ENCODE peak calls at places on chromosomes 2 and 18, in ten cellular contexts. L is RWPE2; B is IMR-90; Y is A549; M is SK-N-SH; D is K562; Q is right cardiac atrium; V is HCT116; P is PC-9; W is CD8-positive, alpha-beta memory T cell. O is an unnamed sample.

GRCh38 chr2:219418155-219418569 is at the start of gene DES:
- DNase-seq in D (no peak), V (no peak), M (no peak), Q (peak; percentile 87), P (no peak), B (no peak), L (no peak), Y (no peak), W (no peak), O (no peak)

GRCh38 chr2:45728458-45728942 is 77.0 kb downstream of the PRKCE start:
- DNase-seq in M (no peak), W (no peak), D (no peak), B (no peak), L (no peak), Q (no peak), Y (no peak), V (no peak), P (no peak), O (no peak)

GRCh38 chr2:216315817-216316603 is 56.3 kb downstream of the MARCHF4 start:
- DNase-seq in V (peak; percentile 71), Q (no peak), M (peak; percentile 28), Y (peak; percentile 83), P (peak; percentile 89), D (peak; percentile 23), B (peak; percentile 86), L (no peak), W (no peak), O (peak; percentile 73)

GRCh38 chr2:170141865-170142264 is 36.1 kb upstream of the MYO3B start:
- DNase-seq in M (no peak), Q (no peak), P (no peak), D (no peak), Y (no peak), W (no peak), V (no peak), B (no peak), L (no peak), O (no peak)

GRCh38 chr18:67669993-67670671 is 153.6 kb upstream of the DSEL start:
- DNase-seq in D (no peak), L (no peak), B (peak; percentile 98), P (no peak), Q (no peak), Y (no peak), M (no peak), W (no peak), V (no peak), O (no peak)

GRCh38 chr2:167962436-167963226 is 284.8 kb downstream of the STK39 start:
- DNase-seq in B (no peak), Q (no peak), M (no peak), V (no peak), P (no peak), W (no peak), L (no peak), D (peak; percentile 36), Y (no peak), O (no peak)

GRCh38 chr2:238380336-238380735 is 46.4 kb upstream of the ASB1 start:
- DNase-seq in Q (no peak), P (no peak), B (no peak), L (no peak), Y (no peak), W (no peak), M (no peak), V (no peak), D (no peak), O (no peak)

GRCh38 chr2:86627550-86627949 is 3.9 kb upstream of the RNF103 start:
- DNase-seq in D (no peak), L (no peak), B (no peak), M (no peak), W (no peak), Q (no peak), V (no peak), P (no peak), Y (no peak), O (no peak)

GRCh38 chr2:11128258-11128951 is 26.9 kb upstream of the SLC66A3 start:
- DNase-seq in V (no peak), W (no peak), Q (no peak), L (no peak), P (peak; percentile 41), B (peak; percentile 76), Y (no peak), D (no peak), M (no peak), O (peak; percentile 38)

GRCh38 chr18:23336072-23336471 is 117.0 kb upstream of the RIOK3 start:
- DNase-seq in P (no peak), D (no peak), B (no peak), Q (no peak), M (no peak), L (no peak), V (no peak), Y (no peak), W (no peak), O (no peak)

DNA sequence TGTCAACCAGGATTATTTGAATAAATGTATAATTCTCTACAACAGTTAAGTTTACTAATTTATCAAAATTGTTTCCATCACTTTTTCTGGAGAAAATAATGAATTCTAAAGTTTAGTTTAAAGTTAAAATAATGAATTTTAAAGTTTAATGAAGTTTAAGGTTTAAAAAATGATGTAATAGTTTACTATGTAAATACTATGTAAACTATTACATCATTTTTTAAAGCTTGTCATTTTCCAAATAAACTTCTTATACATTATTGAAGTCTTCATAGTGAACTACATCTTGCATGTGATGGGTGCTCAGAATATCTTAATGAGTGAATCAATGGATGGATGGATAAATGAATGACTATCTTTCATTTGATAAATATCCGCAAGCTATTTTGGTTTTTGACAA is 38.8 kb downstream of the CD28 start:
- DNase-seq in P (no peak), W (no peak), Q (no peak), D (no peak), Y (no peak), L (no peak), M (no peak), V (no peak), B (no peak), O (no peak)
- H3K4me1 ChIP-seq in P (peaks cover 12% of the 10 kb centered on the region), W (peaks cover 64% of the 10 kb centered on the region), Q (no peaks in the 10 kb centered on the region), D (no peaks in the 10 kb centered on the region), Y (peaks cover 6% of the 10 kb centered on the region), L (peaks cover 9% of the 10 kb centered on the region), M (peaks cover 2% of the 10 kb centered on the region), V (no peaks in the 10 kb centered on the region), B (peaks cover 8% of the 10 kb centered on the region), O (no peaks in the 10 kb centered on the region)

DNA sequence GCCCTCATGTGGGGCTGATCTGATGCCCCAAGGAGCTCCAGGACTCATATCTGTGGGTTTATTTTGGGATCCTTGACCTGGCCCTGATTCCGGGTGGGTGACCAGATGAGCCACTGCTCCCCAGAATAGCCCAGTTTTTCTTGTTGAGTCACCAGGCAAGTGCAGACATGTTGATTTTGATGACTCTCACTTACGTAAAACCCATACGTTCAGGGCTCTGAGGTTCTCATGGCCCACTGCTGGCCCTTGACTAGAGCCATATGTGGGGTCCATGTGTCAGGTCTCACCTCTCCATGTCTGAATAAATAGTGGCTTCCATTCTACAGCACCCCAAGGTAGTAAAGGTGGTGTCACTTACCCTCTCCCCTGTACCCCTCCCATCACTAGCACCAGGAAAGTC is 41.9 kb downstream of the CDC42EP3 start:
- DNase-seq in V (no peak), D (no peak), Q (no peak), Y (no peak), B (peak; percentile 87), W (no peak), M (no peak), L (no peak), P (no peak), O (no peak)
- H3K4me1 ChIP-seq in V (no peaks in the 10 kb centered on the region), D (no peaks in the 10 kb centered on the region), Q (peaks cover 2% of the 10 kb centered on the region), Y (peaks cover 11% of the 10 kb centered on the region), B (peaks cover 24% of the 10 kb centered on the region), W (peaks cover 48% of the 10 kb centered on the region), M (peaks cover 31% of the 10 kb centered on the region), L (peaks cover 19% of the 10 kb centered on the region), P (no peaks in the 10 kb centered on the region), O (no peaks in the 10 kb centered on the region)

DNA sequence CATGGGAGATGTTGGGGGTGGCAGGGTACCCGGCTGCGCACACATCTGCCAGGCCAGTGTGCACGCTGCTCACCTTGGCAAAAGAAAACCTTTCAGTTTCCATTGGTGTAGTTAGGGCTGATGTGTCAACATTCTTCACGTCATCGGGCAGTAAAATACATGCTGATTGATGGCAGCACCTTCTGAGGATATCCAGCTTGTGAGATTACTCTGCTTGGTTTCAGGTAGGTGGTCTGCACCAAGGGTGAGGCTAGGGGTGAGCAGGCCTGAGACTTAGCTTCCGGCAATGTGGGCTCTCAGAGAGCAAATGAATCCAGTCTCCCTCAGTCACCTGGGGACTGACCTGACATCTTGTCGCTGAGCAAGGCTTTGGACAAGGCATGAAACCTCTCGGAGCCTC is 19.3 kb upstream of the ACKR3 start:
- DNase-seq in W (no peak), M (no peak), P (no peak), L (no peak), Q (no peak), D (no peak), V (no peak), Y (no peak), B (no peak), O (no peak)
- H3K4me1 ChIP-seq in W (peaks cover 78% of the 10 kb centered on the region), M (no peaks in the 10 kb centered on the region), P (no peaks in the 10 kb centered on the region), L (no peaks in the 10 kb centered on the region), Q (no peaks in the 10 kb centered on the region), D (no peaks in the 10 kb centered on the region), V (no peaks in the 10 kb centered on the region), Y (no peaks in the 10 kb centered on the region), B (no peaks in the 10 kb centered on the region), O (no peaks in the 10 kb centered on the region)

GRCh38 chr2:28338754-28339325 is 53.8 kb upstream of the FOSL2 start:
- DNase-seq in P (peak; percentile 58), D (no peak), Y (no peak), L (no peak), V (no peak), M (no peak), Q (peak; percentile 58), B (no peak), W (no peak), O (no peak)

GRCh38 chr2:28341208-28341891 is 51.3 kb upstream of the FOSL2 start:
- DNase-seq in W (no peak), M (no peak), P (no peak), L (no peak), Y (no peak), B (no peak), D (no peak), Q (peak; percentile 67), V (no peak), O (no peak)

GRCh38 chr2:28338046-28338753 is 54.5 kb upstream of the FOSL2 start:
- DNase-seq in L (no peak), B (peak; percentile 85), V (no peak), Q (peak; percentile 95), D (no peak), Y (no peak), P (no peak), M (no peak), W (no peak), O (no peak)

GRCh38 chr2:28340312-28341202 is 52.1 kb upstream of the FOSL2 start:
- DNase-seq in B (no peak), V (no peak), Y (no peak), Q (no peak), D (no peak), L (no peak), P (no peak), M (peak; percentile 53), W (no peak), O (no peak)

DNA sequence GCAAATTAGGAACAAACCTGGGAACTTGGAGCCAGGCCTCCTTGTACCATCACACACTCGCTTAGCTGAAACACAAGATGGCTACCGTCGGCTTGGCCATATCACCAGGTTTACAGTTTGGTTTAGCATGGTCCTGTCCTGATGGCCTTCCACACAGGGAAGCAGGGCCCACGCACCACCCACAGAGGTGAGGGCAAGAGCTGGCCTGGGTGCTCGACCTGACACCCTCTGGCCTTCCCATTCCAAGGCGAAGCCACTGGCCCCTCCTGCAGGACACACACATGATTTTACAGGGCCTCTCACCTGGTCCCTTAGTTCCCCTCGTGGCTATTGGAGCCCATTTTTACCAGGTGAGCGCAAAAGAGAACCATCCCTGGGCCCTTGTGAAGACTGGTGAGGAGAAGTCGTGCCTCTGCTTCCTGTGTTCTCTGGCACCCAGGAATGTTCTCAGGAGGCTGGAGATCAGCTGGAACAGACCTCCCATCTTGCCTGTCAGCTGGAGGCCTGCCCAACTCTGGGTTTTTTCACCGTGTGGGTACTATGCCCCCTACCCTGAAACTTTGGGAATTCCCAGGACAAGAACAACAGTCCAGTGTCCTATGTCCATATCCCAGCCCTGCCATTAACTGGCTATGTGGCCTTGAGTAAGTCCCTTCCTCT is 53.0 kb upstream of the FOSL2 start:
- DNase-seq in Y (no peak), D (no peak), P (no peak), W (no peak), Q (peak; percentile 63), L (no peak), M (no peak), V (no peak), B (no peak), O (no peak)
- H3K4me1 ChIP-seq in Y (peaks cover 38% of the 10 kb centered on the region), D (peaks cover 18% of the 10 kb centered on the region), P (peaks cover 28% of the 10 kb centered on the region), W (no peaks in the 10 kb centered on the region), Q (peaks cover 11% of the 10 kb centered on the region), L (peaks cover 16% of the 10 kb centered on the region), M (peaks cover 39% of the 10 kb centered on the region), V (peaks cover 16% of the 10 kb centered on the region), B (peaks cover 33% of the 10 kb centered on the region), O (no peaks in the 10 kb centered on the region)

O was measured in Panc1.